ENCODE peak calls at places on chromosomes 12 and 14, in nine cellular contexts. One of them, this sample, is unnamed.

GRCh38 chr12:103677341-103677740 is 90.3 kb downstream of the STAB2 start:
- DNase-seq in transverse colon: peak; percentile 69
- DNase-seq in A549: no peak
- DNase-seq in gastrocnemius medialis: no peak
- DNase-seq in endothelial cell of umbilical vein: no peak
- DNase-seq in breast epithelium: peak; percentile 80
- DNase-seq in ovary: no peak
- DNase-seq in NB4: no peak
- DNase-seq in stomach: peak; percentile 44
- DNase-seq in this sample: no peak

GRCh38 chr14:51807355-51807754 is 53.1 kb upstream of the GNG2 start:
- DNase-seq in transverse colon: no peak
- DNase-seq in A549: no peak
- DNase-seq in gastrocnemius medialis: no peak
- DNase-seq in endothelial cell of umbilical vein: no peak
- DNase-seq in breast epithelium: no peak
- DNase-seq in ovary: no peak
- DNase-seq in NB4: no peak
- DNase-seq in stomach: no peak
- DNase-seq in this sample: no peak

GRCh38 chr12:20601668-20602280 is 93.4 kb upstream of the SLCO1C1 start:
- DNase-seq in transverse colon: no peak
- DNase-seq in A549: peak; percentile 79
- DNase-seq in gastrocnemius medialis: no peak
- DNase-seq in endothelial cell of umbilical vein: peak; percentile 75
- DNase-seq in breast epithelium: no peak
- DNase-seq in ovary: no peak
- DNase-seq in NB4: peak; percentile 68
- DNase-seq in stomach: no peak
- DNase-seq in this sample: no peak

GRCh38 chr12:66143868-66144267 is 13.3 kb upstream of the LLPH start:
- DNase-seq in transverse colon: no peak
- DNase-seq in A549: no peak
- DNase-seq in gastrocnemius medialis: no peak
- DNase-seq in endothelial cell of umbilical vein: no peak
- DNase-seq in breast epithelium: no peak
- DNase-seq in ovary: no peak
- DNase-seq in NB4: no peak
- DNase-seq in stomach: no peak
- DNase-seq in this sample: no peak

GRCh38 chr14:68544150-68544892 is 248.5 kb downstream of the ZFP36L1 start:
- DNase-seq in transverse colon: peak; percentile 64
- DNase-seq in A549: no peak
- DNase-seq in gastrocnemius medialis: peak; percentile 82
- DNase-seq in endothelial cell of umbilical vein: peak; percentile 85
- DNase-seq in breast epithelium: no peak
- DNase-seq in ovary: peak; percentile 71
- DNase-seq in NB4: no peak
- DNase-seq in stomach: peak; percentile 72
- DNase-seq in this sample: peak; percentile 85

GRCh38 chr12:496736-497135 is 37.0 kb downstream of the B4GALNT3 start:
- DNase-seq in transverse colon: no peak
- DNase-seq in A549: no peak
- DNase-seq in gastrocnemius medialis: no peak
- DNase-seq in endothelial cell of umbilical vein: no peak
- DNase-seq in breast epithelium: no peak
- DNase-seq in ovary: no peak
- DNase-seq in NB4: no peak
- DNase-seq in stomach: peak; percentile 14
- DNase-seq in this sample: peak; percentile 59

GRCh38 chr12:112777387-112778025 is 14.0 kb upstream of the RPH3A start:
- DNase-seq in transverse colon: no peak
- DNase-seq in A549: no peak
- DNase-seq in gastrocnemius medialis: no peak
- DNase-seq in endothelial cell of umbilical vein: no peak
- DNase-seq in breast epithelium: no peak
- DNase-seq in ovary: no peak
- DNase-seq in NB4: no peak
- DNase-seq in stomach: no peak
- DNase-seq in this sample: no peak

GRCh38 chr14:95490727-95491451 is 25.6 kb downstream of the SYNE3 start:
- DNase-seq in transverse colon: peak; percentile 76
- DNase-seq in A549: peak; percentile 36
- DNase-seq in gastrocnemius medialis: peak; percentile 30
- DNase-seq in endothelial cell of umbilical vein: no peak
- DNase-seq in breast epithelium: no peak
- DNase-seq in ovary: no peak
- DNase-seq in NB4: no peak
- DNase-seq in stomach: no peak
- DNase-seq in this sample: no peak

GRCh38 chr14:29442720-29443119 is 484.9 kb downstream of the PRKD1 start:
- DNase-seq in transverse colon: no peak
- DNase-seq in A549: no peak
- DNase-seq in gastrocnemius medialis: no peak
- DNase-seq in endothelial cell of umbilical vein: peak; percentile 76
- DNase-seq in breast epithelium: no peak
- DNase-seq in ovary: no peak
- DNase-seq in NB4: no peak
- DNase-seq in stomach: no peak
- DNase-seq in this sample: no peak

GRCh38 chr12:119940881-119941280 is 48.2 kb upstream of the BICDL1 start:
- DNase-seq in transverse colon: no peak
- DNase-seq in A549: peak; percentile 88
- DNase-seq in gastrocnemius medialis: no peak
- DNase-seq in endothelial cell of umbilical vein: peak; percentile 20
- DNase-seq in breast epithelium: no peak
- DNase-seq in ovary: no peak
- DNase-seq in NB4: no peak
- DNase-seq in stomach: no peak
- DNase-seq in this sample: no peak

GRCh38 chr12:117014342-117014887 is 84.8 kb downstream of the TESC start:
- DNase-seq in transverse colon: no peak
- DNase-seq in A549: no peak
- DNase-seq in gastrocnemius medialis: no peak
- DNase-seq in endothelial cell of umbilical vein: no peak
- DNase-seq in breast epithelium: no peak
- DNase-seq in ovary: no peak
- DNase-seq in NB4: no peak
- DNase-seq in stomach: no peak
- DNase-seq in this sample: no peak

GRCh38 chr14:34714320-34715107 is at the start of gene CFL2:
- DNase-seq in transverse colon: peak; percentile 82
- DNase-seq in A549: peak; percentile 73
- DNase-seq in gastrocnemius medialis: peak; percentile 91
- DNase-seq in endothelial cell of umbilical vein: peak; percentile 81
- DNase-seq in breast epithelium: peak; percentile 64
- DNase-seq in ovary: peak; percentile 87
- DNase-seq in NB4: peak; percentile 83
- DNase-seq in stomach: peak; percentile 79
- DNase-seq in this sample: peak; percentile 87

GRCh38 chr14:34715108-34715863 is 893 bp upstream of the CFL2 start:
- DNase-seq in transverse colon: no peak
- DNase-seq in A549: no peak
- DNase-seq in gastrocnemius medialis: no peak
- DNase-seq in endothelial cell of umbilical vein: no peak
- DNase-seq in breast epithelium: no peak
- DNase-seq in ovary: no peak
- DNase-seq in NB4: no peak
- DNase-seq in stomach: no peak
- DNase-seq in this sample: no peak

GRCh38 chr14:34711808-34712712 is 2.3 kb downstream of the CFL2 start:
- DNase-seq in transverse colon: no peak
- DNase-seq in A549: no peak
- DNase-seq in gastrocnemius medialis: no peak
- DNase-seq in endothelial cell of umbilical vein: no peak
- DNase-seq in breast epithelium: no peak
- DNase-seq in ovary: no peak
- DNase-seq in NB4: no peak
- DNase-seq in stomach: no peak
- DNase-seq in this sample: no peak

GRCh38 chr14:34713122-34713680 is 1.2 kb downstream of the CFL2 start:
- DNase-seq in transverse colon: no peak
- DNase-seq in A549: no peak
- DNase-seq in gastrocnemius medialis: no peak
- DNase-seq in endothelial cell of umbilical vein: no peak
- DNase-seq in breast epithelium: no peak
- DNase-seq in ovary: no peak
- DNase-seq in NB4: no peak
- DNase-seq in stomach: no peak
- DNase-seq in this sample: no peak

DNA sequence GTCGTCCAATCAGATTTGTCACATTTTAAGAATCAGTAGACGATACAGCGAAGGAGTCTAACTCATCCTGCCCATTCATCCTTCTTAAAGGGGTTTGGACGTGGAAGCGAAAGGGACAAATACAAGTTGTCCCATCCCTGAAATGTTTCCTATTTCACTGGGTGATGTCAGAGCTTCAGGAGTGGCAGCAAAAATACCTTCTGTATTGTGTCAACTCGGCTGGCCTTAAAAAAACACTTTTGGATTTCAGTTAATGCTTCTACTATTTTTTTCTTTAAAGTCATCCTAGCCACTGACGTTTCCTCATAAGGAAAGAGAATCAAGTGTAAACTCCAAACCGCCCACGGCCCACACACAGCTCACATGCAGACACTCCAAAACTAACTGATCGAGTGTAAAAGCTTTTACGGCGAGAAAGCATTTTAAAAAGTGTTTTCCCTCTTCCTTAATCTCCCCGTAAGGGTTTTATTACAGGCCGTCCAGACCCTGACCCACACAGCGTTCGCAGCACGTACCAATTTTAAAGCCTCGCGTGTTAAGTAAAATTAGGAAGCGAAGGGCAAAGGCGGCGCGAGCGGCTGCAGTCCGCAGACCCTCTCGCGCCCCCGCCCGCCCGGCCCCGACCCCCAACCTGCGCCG is 593 bp downstream of the CFL2 start:
- DNase-seq in transverse colon: peak; percentile 37
- DNase-seq in A549: peak; percentile 51
- DNase-seq in gastrocnemius medialis: peak; percentile 57
- DNase-seq in endothelial cell of umbilical vein: peak; percentile 70
- DNase-seq in breast epithelium: no peak
- DNase-seq in ovary: no peak
- DNase-seq in NB4: peak; percentile 45
- DNase-seq in stomach: peak; percentile 27
- DNase-seq in this sample: peak; percentile 59
- TF ChIP-seq POLR2A in transverse colon: peak; percentile 43
- TF ChIP-seq POLR2A in A549: no peak
- TF ChIP-seq POLR2A in gastrocnemius medialis: peak; percentile 87
- TF ChIP-seq POLR2A in endothelial cell of umbilical vein: no peak
- TF ChIP-seq POLR2A in breast epithelium: peak; percentile 42
- TF ChIP-seq POLR2A in ovary: no peak
- TF ChIP-seq POLR2A in NB4: no peak
- TF ChIP-seq POLR2A in stomach: no peak
- TF ChIP-seq POLR2A in this sample: peak; percentile 48

DNA sequence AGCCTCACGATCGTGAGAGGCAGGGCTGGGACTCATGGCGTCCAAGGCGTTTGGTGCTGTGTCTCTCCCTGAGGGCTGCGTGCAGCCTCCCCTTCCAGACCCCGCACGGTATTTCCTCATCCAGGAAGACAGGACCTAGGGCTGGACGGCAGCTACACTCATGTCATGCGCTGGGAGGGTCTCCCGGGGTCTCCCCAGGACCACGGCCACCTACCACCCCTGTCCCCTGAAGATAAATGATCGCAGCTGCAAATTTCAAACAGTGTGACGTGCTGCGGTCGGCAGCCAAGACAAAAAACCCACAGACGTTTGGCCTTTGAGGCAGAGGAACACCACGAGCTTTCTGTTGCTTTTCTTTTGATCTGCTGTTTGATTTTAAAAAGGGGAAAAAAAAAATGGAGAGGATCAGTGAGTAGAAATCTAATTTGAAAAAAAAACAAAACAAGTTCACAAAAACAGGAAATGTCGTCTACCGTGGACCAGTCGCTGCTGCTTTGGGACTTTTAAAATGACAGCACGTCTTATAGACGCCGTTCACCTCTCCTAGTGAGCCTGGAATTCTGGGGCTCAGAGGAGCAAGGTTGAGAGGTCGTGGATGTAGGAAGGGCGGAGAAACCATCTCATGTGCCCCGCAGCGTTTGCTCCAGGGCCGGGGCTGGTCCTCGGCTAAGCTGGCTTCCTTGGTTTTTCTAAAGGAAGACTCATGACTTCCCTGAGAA is 237.6 kb downstream of the SLC41A2 start:
- DNase-seq in transverse colon: peak; percentile 58
- DNase-seq in A549: no peak
- DNase-seq in gastrocnemius medialis: no peak
- DNase-seq in endothelial cell of umbilical vein: peak; percentile 44
- DNase-seq in breast epithelium: no peak
- DNase-seq in ovary: no peak
- DNase-seq in NB4: no peak
- DNase-seq in stomach: peak; percentile 40
- DNase-seq in this sample: no peak
- TF ChIP-seq POLR2A in transverse colon: no peak
- TF ChIP-seq POLR2A in A549: no peak
- TF ChIP-seq POLR2A in gastrocnemius medialis: no peak
- TF ChIP-seq POLR2A in endothelial cell of umbilical vein: no peak
- TF ChIP-seq POLR2A in breast epithelium: no peak
- TF ChIP-seq POLR2A in ovary: no peak
- TF ChIP-seq POLR2A in NB4: no peak
- TF ChIP-seq POLR2A in stomach: no peak
- TF ChIP-seq POLR2A in this sample: no peak

DNA sequence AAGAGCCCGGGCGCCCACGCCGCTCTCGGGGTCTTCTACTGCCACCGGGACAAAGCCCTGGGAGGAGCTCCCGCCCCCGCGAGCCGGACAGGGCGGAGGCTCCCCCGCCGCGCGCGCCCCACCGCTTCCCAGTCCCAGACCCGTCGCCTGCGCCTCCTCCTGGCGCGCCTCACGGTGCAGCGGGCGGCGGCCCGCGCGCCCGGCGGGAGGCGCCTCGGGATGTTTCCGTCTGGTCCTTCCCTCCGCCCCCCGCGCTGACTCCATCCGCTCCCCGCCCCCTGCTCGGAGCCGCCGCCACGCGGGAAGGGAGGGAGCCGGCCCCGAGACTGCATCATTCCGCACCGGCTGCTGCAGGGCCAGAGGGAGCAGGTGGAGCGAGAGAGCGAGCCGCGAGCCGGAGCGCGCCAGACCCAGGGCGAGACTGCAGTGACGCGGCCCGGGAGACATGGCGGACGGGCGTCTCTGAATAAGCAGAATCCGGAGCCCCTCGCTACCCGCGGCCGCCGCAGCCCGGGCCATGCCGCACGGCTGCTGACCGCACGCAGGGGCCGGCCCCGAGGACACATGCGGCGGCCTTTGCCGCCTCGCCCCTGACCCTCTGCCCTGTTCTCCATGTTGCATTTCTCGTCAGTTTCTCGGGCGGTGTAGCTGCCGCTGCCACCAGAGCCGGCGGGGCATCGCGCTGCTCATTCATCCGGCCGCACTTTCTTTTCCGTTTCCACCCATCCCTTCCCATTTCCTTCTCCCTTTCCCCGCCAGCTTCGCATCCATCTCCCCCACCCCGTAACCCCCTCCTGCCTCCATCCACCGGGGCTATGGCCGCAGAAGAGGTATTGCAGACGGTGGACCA is at the start of gene BICD1:
- DNase-seq in transverse colon: peak; percentile 87
- DNase-seq in A549: peak; percentile 89
- DNase-seq in gastrocnemius medialis: peak; percentile 75
- DNase-seq in endothelial cell of umbilical vein: peak; percentile 92
- DNase-seq in breast epithelium: peak; percentile 73
- DNase-seq in ovary: peak; percentile 94
- DNase-seq in NB4: peak; percentile 92
- DNase-seq in stomach: peak; percentile 77
- DNase-seq in this sample: peak; percentile 92
- TF ChIP-seq POLR2A in transverse colon: peak; percentile 63
- TF ChIP-seq POLR2A in A549: peak; percentile 91
- TF ChIP-seq POLR2A in gastrocnemius medialis: peak; percentile 75
- TF ChIP-seq POLR2A in endothelial cell of umbilical vein: peak; percentile 76
- TF ChIP-seq POLR2A in breast epithelium: peak; percentile 64
- TF ChIP-seq POLR2A in ovary: peak; percentile 91
- TF ChIP-seq POLR2A in NB4: no peak
- TF ChIP-seq POLR2A in stomach: no peak
- TF ChIP-seq POLR2A in this sample: peak; percentile 23

GRCh38 chr14:105412768-105413541 is 6.7 kb upstream of the MTA1 start:
- DNase-seq in transverse colon: no peak
- DNase-seq in A549: no peak
- DNase-seq in gastrocnemius medialis: no peak
- DNase-seq in endothelial cell of umbilical vein: no peak
- DNase-seq in breast epithelium: no peak
- DNase-seq in ovary: peak; percentile 17
- DNase-seq in NB4: no peak
- DNase-seq in stomach: no peak
- DNase-seq in this sample: no peak
- TF ChIP-seq POLR2A in transverse colon: no peak
- TF ChIP-seq POLR2A in A549: no peak
- TF ChIP-seq POLR2A in gastrocnemius medialis: no peak
- TF ChIP-seq POLR2A in endothelial cell of umbilical vein: no peak
- TF ChIP-seq POLR2A in breast epithelium: no peak
- TF ChIP-seq POLR2A in ovary: no peak
- TF ChIP-seq POLR2A in NB4: no peak
- TF ChIP-seq POLR2A in stomach: no peak
- TF ChIP-seq POLR2A in this sample: no peak

This sample was measured in thyroid gland.